ENCODE peak calls at places on chromosomes 12 and 14, in ten cellular contexts. One of them, this sample, is unnamed. For H3K4me1 and H3K27me3, the result is how much of the 10 kb centered on the place peaks cover.

GRCh38 chr12:9260931-9261330 is 52.7 kb upstream of the PZP start:
- DNase-seq in tibial nerve: no peak
- DNase-seq in spleen: no peak
- DNase-seq in stomach: no peak
- DNase-seq in ovary: no peak
- DNase-seq in IMR-90: no peak
- DNase-seq in uterus: no peak
- DNase-seq in breast epithelium: no peak
- DNase-seq in body of pancreas: no peak
- DNase-seq in Peyer's patch: no peak
- DNase-seq in this sample: no peak

GRCh38 chr14:92950773-92951172 is 27.8 kb downstream of the CHGA start:
- DNase-seq in tibial nerve: no peak
- DNase-seq in spleen: no peak
- DNase-seq in stomach: no peak
- DNase-seq in ovary: no peak
- DNase-seq in IMR-90: no peak
- DNase-seq in uterus: no peak
- DNase-seq in breast epithelium: no peak
- DNase-seq in body of pancreas: no peak
- DNase-seq in Peyer's patch: no peak
- DNase-seq in this sample: no peak

GRCh38 chr14:91714805-91715204 is 17.1 kb downstream of the CATSPERB start:
- DNase-seq in tibial nerve: no peak
- DNase-seq in spleen: no peak
- DNase-seq in stomach: no peak
- DNase-seq in ovary: no peak
- DNase-seq in IMR-90: no peak
- DNase-seq in uterus: no peak
- DNase-seq in breast epithelium: no peak
- DNase-seq in body of pancreas: no peak
- DNase-seq in Peyer's patch: peak
- DNase-seq in this sample: no peak

GRCh38 chr12:89680409-89680808 is 28.2 kb downstream of the ATP2B1 start:
- DNase-seq in tibial nerve: no peak
- DNase-seq in spleen: no peak
- DNase-seq in stomach: no peak
- DNase-seq in ovary: no peak
- DNase-seq in IMR-90: no peak
- DNase-seq in uterus: no peak
- DNase-seq in breast epithelium: no peak
- DNase-seq in body of pancreas: no peak
- DNase-seq in Peyer's patch: no peak
- DNase-seq in this sample: no peak

GRCh38 chr12:262817-263216 is at the start of gene SLC6A13:
- DNase-seq in tibial nerve: no peak
- DNase-seq in spleen: no peak
- DNase-seq in stomach: no peak
- DNase-seq in ovary: no peak
- DNase-seq in IMR-90: no peak
- DNase-seq in uterus: no peak
- DNase-seq in breast epithelium: no peak
- DNase-seq in body of pancreas: no peak
- DNase-seq in Peyer's patch: no peak
- DNase-seq in this sample: peak

GRCh38 chr12:31206038-31206670 is 119.8 kb downstream of the SINHCAF start:
- DNase-seq in tibial nerve: no peak
- DNase-seq in spleen: no peak
- DNase-seq in stomach: no peak
- DNase-seq in ovary: no peak
- DNase-seq in IMR-90: peak
- DNase-seq in uterus: no peak
- DNase-seq in breast epithelium: no peak
- DNase-seq in body of pancreas: peak
- DNase-seq in Peyer's patch: no peak
- DNase-seq in this sample: no peak

GRCh38 chr14:31510222-31510621 is 22.4 kb upstream of the GPR33 start:
- DNase-seq in tibial nerve: no peak
- DNase-seq in spleen: no peak
- DNase-seq in stomach: no peak
- DNase-seq in ovary: no peak
- DNase-seq in IMR-90: peak
- DNase-seq in uterus: no peak
- DNase-seq in breast epithelium: no peak
- DNase-seq in body of pancreas: no peak
- DNase-seq in Peyer's patch: no peak
- DNase-seq in this sample: no peak

GRCh38 chr12:30687265-30687986 is 8.2 kb downstream of the IPO8 start:
- DNase-seq in tibial nerve: no peak
- DNase-seq in spleen: no peak
- DNase-seq in stomach: no peak
- DNase-seq in ovary: no peak
- DNase-seq in IMR-90: peak
- DNase-seq in uterus: no peak
- DNase-seq in breast epithelium: no peak
- DNase-seq in body of pancreas: no peak
- DNase-seq in Peyer's patch: no peak
- DNase-seq in this sample: no peak

GRCh38 chr14:103087343-103087835 is 3.4 kb downstream of the LBHD2 start:
- DNase-seq in tibial nerve: no peak
- DNase-seq in spleen: peak
- DNase-seq in stomach: no peak
- DNase-seq in ovary: no peak
- DNase-seq in IMR-90: no peak
- DNase-seq in uterus: no peak
- DNase-seq in breast epithelium: no peak
- DNase-seq in body of pancreas: no peak
- DNase-seq in Peyer's patch: no peak
- DNase-seq in this sample: no peak

GRCh38 chr12:55068416-55069010 is 48.7 kb downstream of the NEUROD4 start:
- DNase-seq in tibial nerve: peak
- DNase-seq in spleen: no peak
- DNase-seq in stomach: no peak
- DNase-seq in ovary: no peak
- DNase-seq in IMR-90: peak
- DNase-seq in uterus: no peak
- DNase-seq in breast epithelium: no peak
- DNase-seq in body of pancreas: peak
- DNase-seq in Peyer's patch: no peak
- DNase-seq in this sample: peak

GRCh38 chr12:34395056-34396005 is 373.0 kb downstream of the ALG10 start:
- DNase-seq in tibial nerve: no peak
- DNase-seq in spleen: peak
- DNase-seq in stomach: peak
- DNase-seq in ovary: peak
- DNase-seq in IMR-90: no peak
- DNase-seq in uterus: peak
- DNase-seq in breast epithelium: peak
- DNase-seq in body of pancreas: peak
- DNase-seq in Peyer's patch: peak
- DNase-seq in this sample: no peak

GRCh38 chr12:77615331-77615730 is 215.4 kb upstream of the NAV3 start:
- DNase-seq in tibial nerve: no peak
- DNase-seq in spleen: no peak
- DNase-seq in stomach: no peak
- DNase-seq in ovary: no peak
- DNase-seq in IMR-90: no peak
- DNase-seq in uterus: no peak
- DNase-seq in breast epithelium: no peak
- DNase-seq in body of pancreas: no peak
- DNase-seq in Peyer's patch: no peak
- DNase-seq in this sample: no peak

GRCh38 chr14:90399541-90400444 is 3.0 kb downstream of the CALM1 start:
- DNase-seq in tibial nerve: peak
- DNase-seq in spleen: peak
- DNase-seq in stomach: peak
- DNase-seq in ovary: peak
- DNase-seq in IMR-90: peak
- DNase-seq in uterus: peak
- DNase-seq in breast epithelium: peak
- DNase-seq in body of pancreas: peak
- DNase-seq in Peyer's patch: peak
- DNase-seq in this sample: peak

GRCh38 chr12:1130164-1130563 is 139.1 kb downstream of the ERC1 start:
- DNase-seq in tibial nerve: no peak
- DNase-seq in spleen: no peak
- DNase-seq in stomach: peak
- DNase-seq in ovary: no peak
- DNase-seq in IMR-90: no peak
- DNase-seq in uterus: no peak
- DNase-seq in breast epithelium: no peak
- DNase-seq in body of pancreas: peak
- DNase-seq in Peyer's patch: peak
- DNase-seq in this sample: peak

DNA sequence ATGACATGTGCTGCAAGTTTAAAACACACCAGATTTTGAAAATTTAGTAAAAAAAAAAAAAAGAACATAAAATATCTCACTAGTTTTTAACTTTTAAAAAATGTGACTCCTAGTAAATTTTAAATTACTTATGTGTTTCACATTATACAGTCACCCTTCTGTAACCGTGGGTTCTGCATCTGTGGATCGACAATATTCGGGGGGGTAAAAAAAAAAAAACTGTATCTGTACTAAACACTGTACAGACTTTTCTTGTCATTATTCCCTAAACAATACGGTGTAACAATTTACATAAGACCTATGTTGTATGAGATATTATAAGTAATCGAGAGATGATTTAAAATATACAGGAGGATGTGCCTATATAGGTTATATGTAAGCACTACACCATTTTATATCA is 3.2 kb downstream of the DDX24 start:
- DNase-seq in tibial nerve: no peak
- DNase-seq in spleen: no peak
- DNase-seq in stomach: no peak
- DNase-seq in ovary: no peak
- DNase-seq in IMR-90: no peak
- DNase-seq in uterus: no peak
- DNase-seq in breast epithelium: no peak
- DNase-seq in body of pancreas: no peak
- DNase-seq in Peyer's patch: no peak
- DNase-seq in this sample: no peak
- H3K4me1 ChIP-seq in tibial nerve: half or more
- H3K4me1 ChIP-seq in spleen: half or more
- H3K4me1 ChIP-seq in stomach: half or more
- H3K4me1 ChIP-seq in ovary: under half
- H3K4me1 ChIP-seq in IMR-90: under half
- H3K4me1 ChIP-seq in uterus: under half
- H3K4me1 ChIP-seq in breast epithelium: under half
- H3K4me1 ChIP-seq in body of pancreas: half or more
- H3K4me1 ChIP-seq in Peyer's patch: under half
- H3K4me1 ChIP-seq in this sample: under half

DNA sequence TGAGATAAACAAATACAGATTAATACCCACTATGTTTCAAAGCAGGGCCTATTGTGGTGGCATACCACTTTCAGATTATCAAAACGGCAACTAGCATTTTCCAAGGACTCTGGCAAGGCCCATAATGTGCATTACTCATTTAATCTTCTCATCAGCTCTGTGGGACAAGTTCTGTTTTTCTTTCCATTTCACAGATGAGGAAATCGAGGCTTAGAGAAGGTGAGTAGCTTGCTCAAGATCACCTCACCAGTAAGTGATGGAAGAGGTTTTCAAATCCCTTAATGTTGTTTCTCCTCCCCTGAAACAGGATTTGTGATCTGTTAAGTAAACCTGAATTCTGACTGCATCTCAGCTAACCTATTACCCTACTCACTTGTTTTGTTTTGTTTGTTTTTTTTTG is 3.9 kb upstream of the PYGL start:
- DNase-seq in tibial nerve: no peak
- DNase-seq in spleen: no peak
- DNase-seq in stomach: no peak
- DNase-seq in ovary: no peak
- DNase-seq in IMR-90: no peak
- DNase-seq in uterus: no peak
- DNase-seq in breast epithelium: no peak
- DNase-seq in body of pancreas: no peak
- DNase-seq in Peyer's patch: no peak
- DNase-seq in this sample: no peak
- H3K27me3 ChIP-seq in tibial nerve: under half
- H3K27me3 ChIP-seq in spleen: under half
- H3K27me3 ChIP-seq in stomach: under half
- H3K27me3 ChIP-seq in ovary: under half
- H3K27me3 ChIP-seq in IMR-90: under half
- H3K27me3 ChIP-seq in uterus: under half
- H3K27me3 ChIP-seq in breast epithelium: under half
- H3K27me3 ChIP-seq in body of pancreas: under half
- H3K27me3 ChIP-seq in Peyer's patch: under half
- H3K27me3 ChIP-seq in this sample: under half

DNA sequence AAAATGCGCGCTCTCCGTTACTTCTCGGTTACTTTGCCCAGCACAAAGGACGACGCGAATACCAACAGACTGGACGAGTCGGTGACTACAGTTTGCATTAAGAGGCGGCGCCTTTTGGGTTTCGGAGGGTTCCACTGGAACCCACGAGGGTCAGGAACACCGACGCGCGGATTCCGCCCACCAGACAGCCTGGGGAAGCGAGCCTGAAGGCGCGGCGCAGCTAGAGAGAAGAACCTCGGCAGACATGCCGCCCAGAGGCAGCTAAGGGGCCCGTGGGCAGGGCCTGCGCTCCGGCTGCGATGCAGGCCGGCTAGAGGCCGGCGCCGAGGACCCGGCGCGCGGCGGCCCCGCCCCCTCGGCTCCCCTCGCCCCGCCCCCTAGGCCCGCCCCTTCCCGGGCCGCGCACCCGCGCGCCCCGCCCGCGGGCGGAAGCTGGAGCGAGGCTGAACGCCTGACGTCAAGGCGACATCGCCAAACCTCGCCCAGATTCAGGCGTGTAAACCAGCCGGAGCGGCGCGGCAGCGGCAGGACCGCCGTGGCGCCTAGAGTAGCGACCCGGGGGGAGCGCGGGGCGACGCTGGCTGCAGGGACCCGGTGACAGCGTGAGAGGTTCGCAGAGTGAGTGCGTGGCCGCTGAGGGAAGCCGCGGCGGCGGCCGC is at the start of gene RAP1B:
- DNase-seq in tibial nerve: peak
- DNase-seq in spleen: peak
- DNase-seq in stomach: peak
- DNase-seq in ovary: peak
- DNase-seq in IMR-90: peak
- DNase-seq in uterus: peak
- DNase-seq in breast epithelium: peak
- DNase-seq in body of pancreas: peak
- DNase-seq in Peyer's patch: peak
- DNase-seq in this sample: peak
- TF ChIP-seq POLR2A in tibial nerve: peak
- TF ChIP-seq POLR2A in spleen: peak
- TF ChIP-seq POLR2A in stomach: peak
- TF ChIP-seq POLR2A in ovary: peak
- TF ChIP-seq POLR2A in IMR-90: peak
- TF ChIP-seq POLR2A in uterus: peak
- TF ChIP-seq POLR2A in breast epithelium: peak
- TF ChIP-seq POLR2A in body of pancreas: peak
- TF ChIP-seq POLR2A in Peyer's patch: peak
- TF ChIP-seq POLR2A in this sample: peak

DNA sequence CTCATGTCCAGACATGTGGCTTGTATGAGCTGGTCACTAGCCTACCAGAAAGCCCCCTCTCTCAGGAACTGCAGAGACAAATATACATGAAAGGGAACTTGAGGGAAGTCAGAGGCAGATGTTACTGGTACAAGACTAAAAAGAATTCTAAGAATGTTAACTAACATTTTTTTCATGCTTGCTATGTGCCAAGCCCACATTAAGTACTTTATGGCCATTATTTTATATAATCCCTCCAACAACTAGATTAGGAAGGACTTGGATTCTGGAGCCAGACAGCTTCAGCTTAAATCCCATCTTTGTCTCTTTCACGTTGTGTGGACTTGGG is 24.6 kb downstream of the TTC9 start:
- DNase-seq in tibial nerve: no peak
- DNase-seq in spleen: no peak
- DNase-seq in stomach: no peak
- DNase-seq in ovary: no peak
- DNase-seq in IMR-90: no peak
- DNase-seq in uterus: no peak
- DNase-seq in breast epithelium: no peak
- DNase-seq in body of pancreas: no peak
- DNase-seq in Peyer's patch: no peak
- DNase-seq in this sample: no peak
- H3K4me1 ChIP-seq in tibial nerve: under half
- H3K4me1 ChIP-seq in spleen: half or more
- H3K4me1 ChIP-seq in stomach: under half
- H3K4me1 ChIP-seq in ovary: under half
- H3K4me1 ChIP-seq in IMR-90: under half
- H3K4me1 ChIP-seq in uterus: under half
- H3K4me1 ChIP-seq in breast epithelium: under half
- H3K4me1 ChIP-seq in body of pancreas: under half
- H3K4me1 ChIP-seq in Peyer's patch: under half
- H3K4me1 ChIP-seq in this sample: half or more